ENCODE peak calls at places on chromosomes 16 and 17, in ten cellular contexts. T is tibial nerve, N is A549, Q is ovary, Y is suprapubic skin, D is sigmoid colon, X is transverse colon, H is upper lobe of left lung, S is H1, C is K562. O is an unnamed sample.

GRCh38 chr17:10460062-10460461 is 9.3 kb downstream of the MYH4 start:
- DNase-seq in T (no peak), N (no peak), Q (no peak), Y (no peak), D (no peak), X (no peak), H (no peak), S (no peak), C (no peak), O (no peak)

GRCh38 chr17:75755205-75755901 is 9.6 kb downstream of the GALK1 start:
- DNase-seq in T (no peak), N (no peak), Q (peak), Y (peak), D (no peak), X (no peak), H (peak), S (peak), C (no peak), O (no peak)

GRCh38 chr17:43536236-43537088 is 9.7 kb downstream of the ETV4 start:
- DNase-seq in T (no peak), N (no peak), Q (no peak), Y (no peak), D (no peak), X (no peak), H (no peak), S (no peak), C (no peak), O (no peak)

GRCh38 chr16:29148867-29149272 is 164.0 kb downstream of the LAT start:
- DNase-seq in T (no peak), N (no peak), Q (peak), Y (peak), D (no peak), X (peak), H (peak), S (no peak), C (no peak), O (peak)

GRCh38 chr16:25012525-25012991 is 2.6 kb downstream of the ARHGAP17 start:
- DNase-seq in T (peak), N (no peak), Q (no peak), Y (no peak), D (no peak), X (peak), H (no peak), S (no peak), C (no peak), O (no peak)

GRCh38 chr17:66383353-66383752 is 80.9 kb downstream of the PRKCA start:
- DNase-seq in T (no peak), N (no peak), Q (no peak), Y (no peak), D (no peak), X (no peak), H (no peak), S (no peak), C (no peak), O (no peak)

GRCh38 chr16:11835891-11836652 is 15.3 kb downstream of the RSL1D1 start:
- DNase-seq in T (no peak), N (no peak), Q (no peak), Y (peak), D (no peak), X (no peak), H (no peak), S (no peak), C (no peak), O (no peak)

GRCh38 chr17:2064511-2064910 is 9.6 kb downstream of the HIC1 start:
- DNase-seq in T (no peak), N (no peak), Q (no peak), Y (peak), D (no peak), X (peak), H (no peak), S (no peak), C (no peak), O (no peak)

GRCh38 chr16:23941963-23942564 is 106.3 kb downstream of the PRKCB start:
- DNase-seq in T (no peak), N (no peak), Q (no peak), Y (no peak), D (no peak), X (no peak), H (no peak), S (no peak), C (no peak), O (no peak)

GRCh38 chr16:69820926-69821541 is 58.9 kb downstream of the WWP2 start:
- DNase-seq in T (no peak), N (no peak), Q (no peak), Y (peak), D (no peak), X (no peak), H (peak), S (no peak), C (no peak), O (peak)

GRCh38 chr17:78798695-78799559 is 16.9 kb upstream of the CYTH1 start:
- DNase-seq in T (no peak), N (no peak), Q (no peak), Y (no peak), D (no peak), X (no peak), H (no peak), S (no peak), C (no peak), O (no peak)

GRCh38 chr16:56481468-56482112 is 30.2 kb downstream of the OGFOD1 start:
- DNase-seq in T (no peak), N (no peak), Q (no peak), Y (no peak), D (no peak), X (no peak), H (no peak), S (no peak), C (no peak), O (no peak)

GRCh38 chr17:79331492-79331891 is 256.9 kb downstream of the ENGASE start:
- DNase-seq in T (no peak), N (no peak), Q (no peak), Y (no peak), D (no peak), X (no peak), H (no peak), S (no peak), C (no peak), O (no peak)

GRCh38 chr16:65713409-65713808 is 591.5 kb upstream of the CDH11 start:
- DNase-seq in T (no peak), N (no peak), Q (no peak), Y (no peak), D (no peak), X (no peak), H (no peak), S (peak), C (no peak), O (no peak)

GRCh38 chr17:74427048-74427762 is 4.7 kb upstream of the GPRC5C start:
- DNase-seq in T (no peak), N (no peak), Q (peak), Y (no peak), D (no peak), X (peak), H (no peak), S (no peak), C (no peak), O (peak)

GRCh38 chr16:17432902-17433576 is 37.7 kb downstream of the XYLT1 start:
- DNase-seq in T (no peak), N (no peak), Q (no peak), Y (no peak), D (no peak), X (no peak), H (no peak), S (no peak), C (no peak), O (no peak)

GRCh38 chr16:24610421-24610765 is 71.0 kb downstream of the RBBP6 start:
- DNase-seq in T (peak), N (no peak), Q (peak), Y (no peak), D (no peak), X (peak), H (peak), S (no peak), C (no peak), O (no peak)

GRCh38 chr17:55617441-55617840 is 105.2 kb downstream of the TMEM100 start:
- DNase-seq in T (no peak), N (no peak), Q (no peak), Y (no peak), D (peak), X (no peak), H (no peak), S (no peak), C (no peak), O (no peak)

GRCh38 chr17:55264273-55264639 is 504 bp upstream of the HLF start:
- DNase-seq in T (no peak), N (no peak), Q (peak), Y (no peak), D (no peak), X (no peak), H (no peak), S (no peak), C (no peak), O (no peak)

GRCh38 chr16:27483624-27484023 is 66.1 kb downstream of the GTF3C1 start:
- DNase-seq in T (no peak), N (no peak), Q (no peak), Y (no peak), D (no peak), X (no peak), H (no peak), S (no peak), C (no peak), O (no peak)

GRCh38 chr17:64073771-64074703 is 53.6 kb upstream of the ICAM2 start:
- DNase-seq in T (no peak), N (no peak), Q (no peak), Y (no peak), D (no peak), X (no peak), H (no peak), S (no peak), C (no peak), O (no peak)
- H3K27ac ChIP-seq in T (peak), N (peak), Q (no peak), Y (no peak), D (peak), X (peak), H (peak), S (no peak), C (no peak), O (peak)

GRCh38 chr16:53542283-53542682 is 39.3 kb upstream of the AKTIP start:
- DNase-seq in T (no peak), N (no peak), Q (no peak), Y (no peak), D (no peak), X (peak), H (peak), S (peak), C (no peak), O (no peak)

GRCh38 chr16:53549970-53550406 is 47.0 kb upstream of the AKTIP start:
- DNase-seq in T (peak), N (peak), Q (peak), Y (peak), D (peak), X (peak), H (no peak), S (peak), C (peak), O (peak)

GRCh38 chr16:53545433-53545832 is 42.4 kb upstream of the AKTIP start:
- DNase-seq in T (no peak), N (no peak), Q (no peak), Y (no peak), D (no peak), X (no peak), H (no peak), S (no peak), C (no peak), O (no peak)

GRCh38 chr16:53541326-53541725 is 38.3 kb upstream of the AKTIP start:
- DNase-seq in T (no peak), N (no peak), Q (no peak), Y (no peak), D (no peak), X (no peak), H (no peak), S (no peak), C (no peak), O (no peak)

DNA sequence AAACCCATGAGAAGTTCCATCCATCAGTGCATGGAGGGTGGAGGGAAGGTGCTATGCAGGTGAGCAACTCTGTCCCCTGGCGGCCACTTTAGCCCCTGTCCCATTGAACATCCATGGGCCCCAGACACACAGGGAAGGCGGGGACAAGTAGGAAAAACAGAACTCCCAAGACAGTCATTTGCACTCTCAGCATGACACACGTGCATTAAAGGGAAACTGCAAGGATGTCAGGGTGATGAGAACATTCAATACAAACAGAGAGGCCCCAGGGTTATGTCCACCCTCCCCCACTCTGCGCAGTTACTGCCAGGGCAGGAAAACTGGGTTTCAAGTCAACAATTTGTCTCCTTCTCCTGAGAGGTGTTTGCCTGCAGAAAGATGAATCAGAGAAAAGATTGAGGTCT is 44.0 kb upstream of the AKTIP start:
- DNase-seq in T (no peak), N (peak), Q (no peak), Y (no peak), D (no peak), X (no peak), H (no peak), S (no peak), C (peak), O (no peak)
- TF ChIP-seq EP300 in T (no peak), N (no peak), Q (no peak), Y (no peak), D (no peak), X (no peak), H (no peak), S (no peak), C (no peak), O (no peak)

GRCh38 chr16:67247698-67248400 is 568 bp upstream of the FHOD1 start:
- DNase-seq in T (no peak), N (no peak), Q (no peak), Y (no peak), D (no peak), X (no peak), H (no peak), S (peak), C (no peak), O (no peak)
- H3K27ac ChIP-seq in T (peak), N (peak), Q (no peak), Y (no peak), D (peak), X (peak), H (peak), S (no peak), C (peak), O (peak)

GRCh38 chr17:39015546-39015935 is 48.3 kb upstream of the FBXO47 start:
- DNase-seq in T (no peak), N (no peak), Q (no peak), Y (no peak), D (no peak), X (no peak), H (no peak), S (no peak), C (no peak), O (no peak)

GRCh38 chr17:39014044-39014794 is 47.0 kb upstream of the FBXO47 start:
- DNase-seq in T (no peak), N (no peak), Q (no peak), Y (no peak), D (no peak), X (no peak), H (no peak), S (no peak), C (peak), O (no peak)

GRCh38 chr17:39016193-39017153 is 49.3 kb upstream of the FBXO47 start:
- DNase-seq in T (no peak), N (no peak), Q (no peak), Y (no peak), D (no peak), X (no peak), H (no peak), S (no peak), C (no peak), O (no peak)

GRCh38 chr17:39014795-39015545 is 47.8 kb upstream of the FBXO47 start:
- DNase-seq in T (no peak), N (no peak), Q (no peak), Y (peak), D (no peak), X (no peak), H (no peak), S (no peak), C (no peak), O (no peak)

DNA sequence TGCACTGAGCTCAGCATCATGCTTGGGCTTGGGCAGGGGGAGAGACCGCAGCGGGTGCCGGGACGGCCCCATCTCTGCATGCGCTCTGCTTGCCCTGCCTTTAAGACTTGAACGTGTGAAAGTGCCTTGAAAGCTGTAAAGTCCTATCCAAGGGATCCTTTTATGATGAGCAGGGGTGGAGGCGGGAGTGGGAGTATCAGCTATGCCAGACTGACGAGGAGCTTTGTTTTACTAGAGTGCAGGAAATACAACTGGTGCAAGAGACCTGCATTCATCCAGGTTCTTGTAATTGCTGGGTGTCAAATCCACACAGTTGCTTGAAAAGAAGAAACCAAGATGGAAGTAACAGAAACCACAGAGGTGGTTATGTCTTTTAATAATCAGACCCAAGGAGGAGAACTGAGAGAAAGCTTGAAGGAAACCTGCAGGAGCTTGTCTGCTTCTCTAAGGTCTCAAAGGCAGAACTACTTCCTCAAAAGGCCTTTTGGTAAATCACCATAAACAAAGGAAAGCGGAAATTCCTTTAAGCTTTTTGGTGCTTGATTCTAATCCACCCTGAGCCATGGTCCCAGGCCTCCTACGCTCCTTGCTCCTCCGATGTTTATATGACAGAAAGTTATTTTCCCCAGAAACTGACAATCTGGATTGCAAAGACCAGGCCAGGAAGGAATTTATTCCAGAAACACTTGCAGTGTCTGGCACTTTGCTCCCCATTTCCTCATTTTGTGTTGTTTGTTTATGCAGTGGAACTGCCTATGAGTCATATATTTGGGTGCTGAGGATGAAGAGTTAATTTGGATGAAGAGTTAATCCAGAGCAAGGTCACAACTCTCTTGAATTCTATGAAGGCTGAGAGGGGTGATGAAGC is 51.3 kb upstream of the FBXO47 start:
- DNase-seq in T (no peak), N (no peak), Q (no peak), Y (no peak), D (no peak), X (no peak), H (peak), S (no peak), C (no peak), O (no peak)
- TF ChIP-seq EP300 in T (no peak), N (no peak), Q (no peak), Y (no peak), D (no peak), X (no peak), H (no peak), S (no peak), C (no peak), O (no peak)

O was measured in stomach.